ENCODE peak calls at places on chromosomes 4 and X, in eight cellular contexts. One of them, this sample, is unnamed.

GRCh38 chr4:54879576-54879975 is 221.8 kb downstream of the KIT start:
- DNase-seq in NCI-H2029 treated with DMSO at 0.1 percent for 48 hours: no peak
- DNase-seq in activated CD4-positive, alpha-beta memory T cell treated with anti-CD3 and anti-CD28 coated beads for 36 hours: no peak
- DNase-seq in progenitor cell of endocrine pancreas: no peak
- DNase-seq in mesenchymal stem cell: peak
- DNase-seq in GM03348: peak
- DNase-seq in GM04504: peak
- DNase-seq in substantia nigra: no peak
- DNase-seq in this sample: no peak

GRCh38 chrX:21373637-21374162 is 518 bp upstream of the CNKSR2 start:
- DNase-seq in mesenchymal stem cell: no peak
- DNase-seq in substantia nigra: peak
- DNase-seq in progenitor cell of endocrine pancreas: no peak
- DNase-seq in GM03348: peak
- DNase-seq in GM04504: no peak
- DNase-seq in activated CD4-positive, alpha-beta memory T cell treated with anti-CD3 and anti-CD28 coated beads for 36 hours: peak
- DNase-seq in NCI-H2029 treated with DMSO at 0.1 percent for 48 hours: peak
- DNase-seq in this sample: no peak

GRCh38 chr4:30208731-30209435 is 511.3 kb upstream of the PCDH7 start:
- DNase-seq in GM03348: no peak
- DNase-seq in NCI-H2029 treated with DMSO at 0.1 percent for 48 hours: no peak
- DNase-seq in substantia nigra: no peak
- DNase-seq in mesenchymal stem cell: peak
- DNase-seq in progenitor cell of endocrine pancreas: no peak
- DNase-seq in activated CD4-positive, alpha-beta memory T cell treated with anti-CD3 and anti-CD28 coated beads for 36 hours: no peak
- DNase-seq in GM04504: no peak
- DNase-seq in this sample: no peak

GRCh38 chrX:47358387-47359065 is 11.9 kb upstream of the ZNF157 start:
- DNase-seq in GM04504: no peak
- DNase-seq in substantia nigra: no peak
- DNase-seq in NCI-H2029 treated with DMSO at 0.1 percent for 48 hours: no peak
- DNase-seq in GM03348: no peak
- DNase-seq in progenitor cell of endocrine pancreas: no peak
- DNase-seq in mesenchymal stem cell: no peak
- DNase-seq in activated CD4-positive, alpha-beta memory T cell treated with anti-CD3 and anti-CD28 coated beads for 36 hours: peak
- DNase-seq in this sample: no peak

GRCh38 chr4:186486172-186486571 is 69.2 kb downstream of the MTNR1A start:
- DNase-seq in GM04504: no peak
- DNase-seq in activated CD4-positive, alpha-beta memory T cell treated with anti-CD3 and anti-CD28 coated beads for 36 hours: no peak
- DNase-seq in NCI-H2029 treated with DMSO at 0.1 percent for 48 hours: no peak
- DNase-seq in progenitor cell of endocrine pancreas: no peak
- DNase-seq in substantia nigra: no peak
- DNase-seq in GM03348: no peak
- DNase-seq in mesenchymal stem cell: no peak
- DNase-seq in this sample: no peak

GRCh38 chr4:29311231-29311630 is 1408.9 kb upstream of the PCDH7 start:
- DNase-seq in GM04504: no peak
- DNase-seq in mesenchymal stem cell: no peak
- DNase-seq in substantia nigra: no peak
- DNase-seq in progenitor cell of endocrine pancreas: no peak
- DNase-seq in NCI-H2029 treated with DMSO at 0.1 percent for 48 hours: no peak
- DNase-seq in GM03348: peak
- DNase-seq in activated CD4-positive, alpha-beta memory T cell treated with anti-CD3 and anti-CD28 coated beads for 36 hours: no peak
- DNase-seq in this sample: no peak

GRCh38 chrX:71542411-71542810 is 9.5 kb downstream of the OGT start:
- DNase-seq in activated CD4-positive, alpha-beta memory T cell treated with anti-CD3 and anti-CD28 coated beads for 36 hours: no peak
- DNase-seq in substantia nigra: no peak
- DNase-seq in GM03348: no peak
- DNase-seq in progenitor cell of endocrine pancreas: no peak
- DNase-seq in GM04504: no peak
- DNase-seq in mesenchymal stem cell: peak
- DNase-seq in NCI-H2029 treated with DMSO at 0.1 percent for 48 hours: no peak
- DNase-seq in this sample: no peak

GRCh38 chr4:170931326-170931725 is 841.6 kb upstream of the AADAT start:
- DNase-seq in GM04504: no peak
- DNase-seq in activated CD4-positive, alpha-beta memory T cell treated with anti-CD3 and anti-CD28 coated beads for 36 hours: no peak
- DNase-seq in NCI-H2029 treated with DMSO at 0.1 percent for 48 hours: no peak
- DNase-seq in mesenchymal stem cell: peak
- DNase-seq in GM03348: no peak
- DNase-seq in substantia nigra: no peak
- DNase-seq in progenitor cell of endocrine pancreas: no peak
- DNase-seq in this sample: no peak

GRCh38 chr4:119394826-119395225 is 72.9 kb upstream of the FABP2 start:
- DNase-seq in mesenchymal stem cell: no peak
- DNase-seq in NCI-H2029 treated with DMSO at 0.1 percent for 48 hours: no peak
- DNase-seq in GM03348: no peak
- DNase-seq in substantia nigra: no peak
- DNase-seq in GM04504: no peak
- DNase-seq in progenitor cell of endocrine pancreas: no peak
- DNase-seq in activated CD4-positive, alpha-beta memory T cell treated with anti-CD3 and anti-CD28 coated beads for 36 hours: no peak
- DNase-seq in this sample: no peak

GRCh38 chr4:188423039-188423438 is 283.8 kb downstream of the TRIML1 start:
- DNase-seq in substantia nigra: no peak
- DNase-seq in GM03348: no peak
- DNase-seq in NCI-H2029 treated with DMSO at 0.1 percent for 48 hours: no peak
- DNase-seq in mesenchymal stem cell: no peak
- DNase-seq in progenitor cell of endocrine pancreas: no peak
- DNase-seq in activated CD4-positive, alpha-beta memory T cell treated with anti-CD3 and anti-CD28 coated beads for 36 hours: no peak
- DNase-seq in GM04504: no peak
- DNase-seq in this sample: no peak

GRCh38 chr4:115090483-115091075 is 22.8 kb downstream of the NDST4 start:
- DNase-seq in NCI-H2029 treated with DMSO at 0.1 percent for 48 hours: peak
- DNase-seq in progenitor cell of endocrine pancreas: no peak
- DNase-seq in activated CD4-positive, alpha-beta memory T cell treated with anti-CD3 and anti-CD28 coated beads for 36 hours: no peak
- DNase-seq in GM03348: peak
- DNase-seq in mesenchymal stem cell: peak
- DNase-seq in substantia nigra: no peak
- DNase-seq in GM04504: no peak
- DNase-seq in this sample: no peak

GRCh38 chr4:159150380-159150779 is 47.5 kb downstream of the RAPGEF2 start:
- DNase-seq in progenitor cell of endocrine pancreas: no peak
- DNase-seq in NCI-H2029 treated with DMSO at 0.1 percent for 48 hours: no peak
- DNase-seq in GM03348: no peak
- DNase-seq in activated CD4-positive, alpha-beta memory T cell treated with anti-CD3 and anti-CD28 coated beads for 36 hours: no peak
- DNase-seq in substantia nigra: no peak
- DNase-seq in mesenchymal stem cell: no peak
- DNase-seq in GM04504: no peak
- DNase-seq in this sample: no peak

GRCh38 chrX:148649145-148649645 is 148.8 kb downstream of the AFF2 start:
- DNase-seq in GM03348: peak
- DNase-seq in GM04504: no peak
- DNase-seq in substantia nigra: no peak
- DNase-seq in NCI-H2029 treated with DMSO at 0.1 percent for 48 hours: no peak
- DNase-seq in progenitor cell of endocrine pancreas: no peak
- DNase-seq in mesenchymal stem cell: no peak
- DNase-seq in activated CD4-positive, alpha-beta memory T cell treated with anti-CD3 and anti-CD28 coated beads for 36 hours: no peak
- DNase-seq in this sample: no peak

GRCh38 chrX:7987160-7987992 is 60.2 kb upstream of the PNPLA4 start:
- DNase-seq in progenitor cell of endocrine pancreas: no peak
- DNase-seq in activated CD4-positive, alpha-beta memory T cell treated with anti-CD3 and anti-CD28 coated beads for 36 hours: no peak
- DNase-seq in GM04504: peak
- DNase-seq in mesenchymal stem cell: peak
- DNase-seq in substantia nigra: no peak
- DNase-seq in NCI-H2029 treated with DMSO at 0.1 percent for 48 hours: no peak
- DNase-seq in GM03348: no peak
- DNase-seq in this sample: no peak

GRCh38 chr4:126106658-126107057 is 791.9 kb downstream of the FAT4 start:
- DNase-seq in activated CD4-positive, alpha-beta memory T cell treated with anti-CD3 and anti-CD28 coated beads for 36 hours: no peak
- DNase-seq in substantia nigra: no peak
- DNase-seq in GM03348: no peak
- DNase-seq in NCI-H2029 treated with DMSO at 0.1 percent for 48 hours: no peak
- DNase-seq in mesenchymal stem cell: no peak
- DNase-seq in GM04504: no peak
- DNase-seq in progenitor cell of endocrine pancreas: no peak
- DNase-seq in this sample: no peak

GRCh38 chr4:175103403-175103802 is 185.2 kb downstream of the ADAM29 start:
- DNase-seq in mesenchymal stem cell: no peak
- DNase-seq in substantia nigra: no peak
- DNase-seq in progenitor cell of endocrine pancreas: no peak
- DNase-seq in GM04504: no peak
- DNase-seq in GM03348: no peak
- DNase-seq in NCI-H2029 treated with DMSO at 0.1 percent for 48 hours: no peak
- DNase-seq in activated CD4-positive, alpha-beta memory T cell treated with anti-CD3 and anti-CD28 coated beads for 36 hours: no peak
- DNase-seq in this sample: no peak

GRCh38 chrX:129983575-129984131 is 1.2 kb downstream of the BCORL1 start:
- DNase-seq in GM03348: no peak
- DNase-seq in substantia nigra: no peak
- DNase-seq in NCI-H2029 treated with DMSO at 0.1 percent for 48 hours: no peak
- DNase-seq in GM04504: no peak
- DNase-seq in activated CD4-positive, alpha-beta memory T cell treated with anti-CD3 and anti-CD28 coated beads for 36 hours: no peak
- DNase-seq in progenitor cell of endocrine pancreas: peak
- DNase-seq in mesenchymal stem cell: no peak
- DNase-seq in this sample: peak

GRCh38 chr4:5100336-5100735 is 49.1 kb downstream of the STK32B start:
- DNase-seq in substantia nigra: no peak
- DNase-seq in GM04504: no peak
- DNase-seq in NCI-H2029 treated with DMSO at 0.1 percent for 48 hours: no peak
- DNase-seq in GM03348: no peak
- DNase-seq in mesenchymal stem cell: no peak
- DNase-seq in activated CD4-positive, alpha-beta memory T cell treated with anti-CD3 and anti-CD28 coated beads for 36 hours: no peak
- DNase-seq in progenitor cell of endocrine pancreas: no peak
- DNase-seq in this sample: no peak

GRCh38 chr4:143762511-143762910 is 62.0 kb upstream of the FREM3 start:
- DNase-seq in activated CD4-positive, alpha-beta memory T cell treated with anti-CD3 and anti-CD28 coated beads for 36 hours: no peak
- DNase-seq in NCI-H2029 treated with DMSO at 0.1 percent for 48 hours: no peak
- DNase-seq in GM04504: no peak
- DNase-seq in substantia nigra: no peak
- DNase-seq in mesenchymal stem cell: no peak
- DNase-seq in progenitor cell of endocrine pancreas: no peak
- DNase-seq in GM03348: no peak
- DNase-seq in this sample: no peak

This sample was measured in lower lobe of right lung.